ENCODE peak calls at places on chromosomes 4 and X, in four cellular contexts. H, B, Y and W are unnamed samples.

GRCh38 chrX:51332188-51332942 is at the start of gene NUDT10:
- DNase-seq in H (peak), B (peak), Y (peak), W (peak)

GRCh38 chr4:80313627-80314026 is 21.9 kb upstream of the CFAP299 start:
- DNase-seq in H (no peak), B (no peak), Y (no peak), W (no peak)

GRCh38 chr4:18798123-18798522 is 776.6 kb upstream of the LCORL start:
- DNase-seq in H (no peak), B (no peak), Y (no peak), W (no peak)

GRCh38 chrX:15751160-15751819 is 13.2 kb downstream of the CA5B start:
- DNase-seq in H (no peak), B (no peak), Y (peak), W (no peak)

GRCh38 chrX:47608130-47608810 is 11.4 kb downstream of the SYN1 start:
- DNase-seq in H (no peak), B (no peak), Y (no peak), W (no peak)

GRCh38 chrX:22340022-22340616 is 67.4 kb downstream of the CBLL2 start:
- DNase-seq in H (no peak), B (no peak), Y (no peak), W (no peak)

GRCh38 chrX:102863735-102864134 is 73.3 kb upstream of the RAB40AL start:
- DNase-seq in H (peak), B (peak), Y (peak), W (peak)

GRCh38 chrX:82232679-82233078 is 1030.8 kb downstream of the SH3BGRL start:
- DNase-seq in H (no peak), B (no peak), Y (no peak), W (no peak)

GRCh38 chr4:157220026-157220881 is at the start of gene GRIA2:
- DNase-seq in H (no peak), B (peak), Y (peak), W (peak)

GRCh38 chr4:56764775-56765174 is 56.7 kb downstream of the SPINK2 start:
- DNase-seq in H (no peak), B (no peak), Y (no peak), W (no peak)

GRCh38 chr4:189083769-189084168 is 856.9 kb upstream of the FRG1 start:
- DNase-seq in H (no peak), B (no peak), Y (no peak), W (no peak)

GRCh38 chrX:134886201-134886600 is 104.6 kb upstream of the SMIM10 start:
- DNase-seq in H (no peak), B (no peak), Y (no peak), W (no peak)

GRCh38 chrX:18288716-18289115 is 65.8 kb downstream of the SCML2 start:
- DNase-seq in H (no peak), B (no peak), Y (no peak), W (no peak)

GRCh38 chr4:128716325-128716724 is 93.2 kb upstream of the JADE1 start:
- DNase-seq in H (no peak), B (no peak), Y (no peak), W (no peak)

GRCh38 chr4:166675411-166675810 is 558.9 kb downstream of the SPOCK3 start:
- DNase-seq in H (no peak), B (no peak), Y (no peak), W (no peak)

GRCh38 chr4:184845367-184846011 is 19.7 kb upstream of the ACSL1 start:
- DNase-seq in H (no peak), B (no peak), Y (no peak), W (no peak)

GRCh38 chrX:131752493-131753198 is 208.8 kb downstream of the OR13H1 start:
- DNase-seq in H (peak), B (peak), Y (no peak), W (no peak)

GRCh38 chr4:109027016-109027500 is 264.2 kb upstream of the ETNPPL start:
- DNase-seq in H (no peak), B (no peak), Y (peak), W (no peak)

GRCh38 chrX:54818221-54818620 is 10.7 kb downstream of the MAGED2 start:
- DNase-seq in H (no peak), B (no peak), Y (no peak), W (no peak)

GRCh38 chr4:70734168-70734954 is 12.6 kb downstream of the RUFY3 start:
- DNase-seq in H (peak), B (no peak), Y (peak), W (no peak)

GRCh38 chrX:109487640-109488039 is 5.8 kb upstream of the GUCY2F start:
- DNase-seq in H (no peak), B (no peak), Y (no peak), W (no peak)

GRCh38 chrX:150198776-150199175 is 164.3 kb upstream of the MAMLD1 start:
- DNase-seq in H (no peak), B (no peak), Y (no peak), W (no peak)

GRCh38 chrX:135112096-135112729 is 8.1 kb downstream of the ETDB start:
- DNase-seq in H (no peak), B (no peak), Y (peak), W (no peak)

GRCh38 chr4:106201373-106201772 is 114.6 kb downstream of the TBCK start:
- DNase-seq in H (no peak), B (no peak), Y (peak), W (no peak)

GRCh38 chrX:103361798-103362197 is 5.5 kb downstream of the TCEAL9 start:
- DNase-seq in H (no peak), B (no peak), Y (peak), W (no peak)

GRCh38 chrX:64205441-64205734 is at the start of gene AMER1:
- DNase-seq in H (peak), B (no peak), Y (no peak), W (no peak)

GRCh38 chr4:2356123-2357069 is 62.0 kb downstream of the ZFYVE28 start:
- DNase-seq in H (peak), B (peak), Y (no peak), W (peak)

GRCh38 chrX:94492541-94492940 is 818.5 kb downstream of the FAM133A start:
- DNase-seq in H (no peak), B (no peak), Y (no peak), W (no peak)

GRCh38 chrX:138191998-138192397 is 519.5 kb downstream of the FGF13 start:
- DNase-seq in H (no peak), B (no peak), Y (no peak), W (no peak)

GRCh38 chr4:57501715-57502114 is 391.5 kb upstream of the IGFBP7 start:
- DNase-seq in H (no peak), B (no peak), Y (no peak), W (no peak)

GRCh38 chr4:111839186-111839585 is 306.1 kb upstream of the FAM241A start:
- DNase-seq in H (no peak), B (no peak), Y (no peak), W (peak)

GRCh38 chrX:118627084-118627758 is 100.2 kb upstream of the IL13RA1 start:
- DNase-seq in H (no peak), B (no peak), Y (peak), W (no peak)

GRCh38 chr4:143335979-143336827 is 473 bp upstream of the GAB1 start:
- DNase-seq in H (peak), B (peak), Y (peak), W (peak)

GRCh38 chr4:97153042-97153441 is 990.2 kb downstream of the STPG2 start:
- DNase-seq in H (no peak), B (no peak), Y (peak), W (no peak)

GRCh38 chr4:138686078-138686477 is 329.5 kb upstream of the NOCT start:
- DNase-seq in H (no peak), B (no peak), Y (no peak), W (peak)

GRCh38 chr4:97998203-97998602 is 145.1 kb downstream of the STPG2 start:
- DNase-seq in H (no peak), B (no peak), Y (no peak), W (no peak)

GRCh38 chrX:68932611-68933010 is 103.8 kb downstream of the EFNB1 start:
- DNase-seq in H (peak), B (no peak), Y (peak), W (no peak)

GRCh38 chr4:33425916-33426315 is 2705.7 kb downstream of the PCDH7 start:
- DNase-seq in H (no peak), B (no peak), Y (no peak), W (no peak)

GRCh38 chr4:188197566-188197965 is 58.3 kb downstream of the TRIML1 start:
- DNase-seq in H (no peak), B (no peak), Y (no peak), W (no peak)

GRCh38 chrX:53086464-53086863 is 4.3 kb downstream of the TSPYL2 start:
- DNase-seq in H (peak), B (no peak), Y (no peak), W (no peak)
- H3K27ac ChIP-seq in H (peak), B (peak), Y (no peak), W (peak)

DNA sequence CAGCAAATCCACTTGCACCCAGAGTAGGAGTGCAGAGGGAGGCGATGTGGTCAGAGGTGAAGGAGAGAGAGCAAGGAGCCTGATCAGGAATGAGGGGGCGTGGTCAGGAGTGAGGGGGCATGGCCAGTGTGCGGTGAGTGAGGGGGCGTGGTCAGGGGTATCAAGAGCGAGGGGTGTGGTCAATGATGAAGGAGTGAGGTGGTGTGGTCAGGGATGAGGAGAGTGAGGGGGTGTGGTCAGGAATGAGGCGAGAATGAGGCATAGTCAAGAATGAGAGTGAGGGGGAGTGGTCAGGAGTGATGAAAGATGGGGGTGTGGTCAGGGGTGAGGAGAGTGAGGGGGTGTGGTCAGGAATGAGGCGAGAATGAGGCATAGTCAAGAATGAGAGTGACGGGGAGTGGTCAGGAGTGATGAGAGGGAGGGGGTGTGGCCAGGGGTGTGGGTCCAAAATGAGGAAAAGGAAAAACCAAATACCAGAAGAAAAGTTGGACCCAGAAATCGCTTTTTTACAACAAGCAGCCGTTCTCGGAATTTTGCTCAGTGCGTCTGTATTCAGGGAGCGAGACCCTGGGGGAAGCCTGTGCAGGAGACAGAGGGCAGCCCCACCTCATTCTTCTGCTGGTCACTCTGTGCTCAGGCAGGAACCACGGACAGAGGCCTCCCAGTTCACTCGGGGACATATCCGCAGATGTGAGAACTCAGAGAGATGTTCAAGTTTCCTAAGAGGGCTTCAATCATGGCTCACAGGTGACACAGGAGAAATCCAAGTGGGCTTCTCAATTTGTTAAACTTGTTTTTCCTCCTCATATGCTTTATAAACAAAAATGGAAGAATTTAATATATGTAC is 47.5 kb downstream of the MAGEA1 start:
- DNase-seq in H (no peak), B (no peak), Y (no peak), W (no peak)
- H3K27ac ChIP-seq in H (no peak), B (no peak), Y (no peak), W (no peak)

GRCh38 chr4:38785041-38785790 is 2.4 kb upstream of the TLR10 start:
- DNase-seq in H (no peak), B (no peak), Y (no peak), W (no peak)
- H3K27ac ChIP-seq in H (no peak), B (no peak), Y (no peak), W (no peak)

DNA sequence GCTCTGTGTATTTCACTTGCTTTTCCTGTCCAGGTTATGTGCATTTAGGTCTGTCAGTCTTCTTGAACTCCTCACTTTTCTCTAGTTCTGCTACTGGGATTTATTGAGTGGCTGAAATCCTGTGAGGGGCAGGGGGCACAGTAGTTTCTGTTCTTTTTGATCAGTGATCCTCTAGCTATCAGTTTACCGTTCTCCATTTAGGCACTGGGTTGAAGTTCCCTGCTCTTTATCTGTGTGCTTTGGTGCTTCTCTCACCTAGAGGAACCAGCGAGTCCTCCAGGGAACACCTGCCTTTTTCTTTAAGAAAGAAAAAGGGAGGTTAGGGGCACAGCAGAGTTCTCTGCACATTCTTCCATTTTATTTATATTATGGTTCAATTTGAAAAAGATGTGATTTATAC is 503.0 kb upstream of the AGA start:
- DNase-seq in H (no peak), B (no peak), Y (no peak), W (no peak)
- H3K27ac ChIP-seq in H (no peak), B (no peak), Y (no peak), W (no peak)

DNA sequence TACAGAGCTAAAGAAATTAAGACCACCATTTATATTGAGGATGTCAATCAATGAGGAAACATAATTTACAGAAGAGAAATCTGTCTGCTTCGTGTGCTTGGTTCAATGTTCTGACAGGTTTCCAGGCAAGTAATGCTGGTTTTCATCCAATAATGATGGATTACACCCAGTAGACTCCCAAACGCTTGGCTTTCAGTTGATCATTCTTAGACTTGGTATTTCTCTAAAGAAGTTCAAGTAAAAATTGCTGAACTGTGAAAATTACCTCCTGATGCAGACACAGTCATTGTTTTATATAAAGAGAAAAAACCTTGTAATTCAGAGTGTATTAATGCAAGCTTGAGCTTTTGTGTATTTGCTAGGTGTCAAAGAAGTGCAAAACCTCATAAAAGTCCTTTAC is 85.0 kb downstream of the VCX3A start:
- DNase-seq in H (no peak), B (no peak), Y (no peak), W (no peak)
- H3K27ac ChIP-seq in H (no peak), B (no peak), Y (no peak), W (no peak)

GRCh38 chrX:72181178-72182125 is at the start of gene PIN4:
- DNase-seq in H (peak), B (peak), Y (peak), W (peak)
- H3K27ac ChIP-seq in H (peak), B (peak), Y (peak), W (peak)